ENCODE peak calls at places on chromosomes 3 and 15, in ten cellular contexts. B is HL-60, V is GM23338, P is SK-N-SH, Q is HCT116, Y is breast epithelium, W is sigmoid colon, X is prostate gland, F is stomach, K is esophagus muscularis mucosa. U is an unnamed sample.

GRCh38 chr15:51095681-51096331 is 1.1 kb upstream of the TNFAIP8L3 start:
- DNase-seq in X (no peak), B (no peak), F (no peak), V (no peak), P (no peak), Q (no peak), Y (no peak), W (no peak), K (no peak), U (no peak)

GRCh38 chr3:146975476-146975875 is 370.3 kb upstream of the PLSCR5 start:
- DNase-seq in W (no peak), K (no peak), X (no peak), Q (no peak), V (no peak), Y (no peak), B (no peak), P (no peak), F (no peak), U (no peak)

GRCh38 chr15:58856090-58856489 is 77.4 kb downstream of the SLTM start:
- DNase-seq in F (no peak), W (no peak), P (no peak), X (no peak), V (no peak), Y (no peak), K (no peak), Q (no peak), B (no peak), U (no peak)

GRCh38 chr3:105422645-105423044 is 55.9 kb downstream of the ALCAM start:
- DNase-seq in F (no peak), P (no peak), V (no peak), Y (no peak), X (no peak), K (no peak), Q (no peak), B (no peak), W (no peak), U (no peak)

GRCh38 chr3:64318001-64318400 is 92.7 kb upstream of the PRICKLE2 start:
- DNase-seq in Y (no peak), X (no peak), P (no peak), V (no peak), F (no peak), K (peak; percentile 68), B (no peak), W (no peak), Q (no peak), U (no peak)

GRCh38 chr3:125148836-125149235 is 63.7 kb downstream of the SLC12A8 start:
- DNase-seq in W (peak; percentile 68), Q (no peak), K (no peak), B (no peak), F (no peak), Y (no peak), V (no peak), X (no peak), P (no peak), U (peak; percentile 41)

GRCh38 chr3:53261712-53262111 is 5.9 kb upstream of the TKT start:
- DNase-seq in V (no peak), Q (no peak), P (no peak), Y (no peak), W (no peak), K (no peak), B (no peak), X (no peak), F (no peak), U (no peak)

GRCh38 chr15:97567411-97567810 is 393.1 kb upstream of the ARRDC4 start:
- DNase-seq in Q (no peak), P (no peak), Y (no peak), V (no peak), X (no peak), W (no peak), F (no peak), B (no peak), K (no peak), U (no peak)

GRCh38 chr3:39378092-39378491 is 5.1 kb upstream of the SLC25A38 start:
- DNase-seq in F (peak; percentile 74), Q (peak; percentile 45), K (no peak), B (no peak), P (peak; percentile 55), X (peak; percentile 50), Y (no peak), V (peak; percentile 92), W (no peak), U (peak; percentile 78)

GRCh38 chr15:72382146-72382545 is 6.3 kb upstream of the HEXA start:
- DNase-seq in Q (no peak), X (no peak), P (no peak), B (no peak), F (no peak), Y (no peak), K (no peak), V (peak; percentile 34), W (no peak), U (no peak)

GRCh38 chr15:55846108-55846707 is 103.3 kb upstream of the PRTG start:
- DNase-seq in Y (no peak), B (peak; percentile 26), V (peak; percentile 89), P (peak; percentile 65), X (peak; percentile 66), F (no peak), W (no peak), Q (peak; percentile 57), K (no peak), U (peak; percentile 23)

GRCh38 chr3:128456776-128457715 is 9.6 kb downstream of the DNAJB8 start:
- DNase-seq in Y (no peak), W (no peak), F (no peak), B (no peak), X (no peak), Q (no peak), P (peak; percentile 96), V (peak; percentile 62), K (no peak), U (no peak)

GRCh38 chr3:67522081-67522480 is 132.3 kb downstream of the SUCLG2 start:
- DNase-seq in W (no peak), Y (no peak), P (no peak), X (no peak), F (no peak), Q (no peak), V (no peak), K (no peak), B (no peak), U (no peak)

GRCh38 chr3:150408232-150409124 is at the start of gene TSC22D2:
- DNase-seq in P (peak; percentile 92), Y (peak; percentile 97), Q (peak; percentile 79), K (peak; percentile 98), X (peak; percentile 80), W (peak; percentile 95), F (peak; percentile 97), V (peak; percentile 75), B (peak; percentile 63), U (peak; percentile 92)
- TF ChIP-seq CTCF in P (peak; percentile 34), Y (no peak), Q (no peak), K (peak; percentile 1), X (no peak), W (no peak), F (no peak), V (peak; percentile 14), B (no peak), U (peak; percentile 40)

DNA sequence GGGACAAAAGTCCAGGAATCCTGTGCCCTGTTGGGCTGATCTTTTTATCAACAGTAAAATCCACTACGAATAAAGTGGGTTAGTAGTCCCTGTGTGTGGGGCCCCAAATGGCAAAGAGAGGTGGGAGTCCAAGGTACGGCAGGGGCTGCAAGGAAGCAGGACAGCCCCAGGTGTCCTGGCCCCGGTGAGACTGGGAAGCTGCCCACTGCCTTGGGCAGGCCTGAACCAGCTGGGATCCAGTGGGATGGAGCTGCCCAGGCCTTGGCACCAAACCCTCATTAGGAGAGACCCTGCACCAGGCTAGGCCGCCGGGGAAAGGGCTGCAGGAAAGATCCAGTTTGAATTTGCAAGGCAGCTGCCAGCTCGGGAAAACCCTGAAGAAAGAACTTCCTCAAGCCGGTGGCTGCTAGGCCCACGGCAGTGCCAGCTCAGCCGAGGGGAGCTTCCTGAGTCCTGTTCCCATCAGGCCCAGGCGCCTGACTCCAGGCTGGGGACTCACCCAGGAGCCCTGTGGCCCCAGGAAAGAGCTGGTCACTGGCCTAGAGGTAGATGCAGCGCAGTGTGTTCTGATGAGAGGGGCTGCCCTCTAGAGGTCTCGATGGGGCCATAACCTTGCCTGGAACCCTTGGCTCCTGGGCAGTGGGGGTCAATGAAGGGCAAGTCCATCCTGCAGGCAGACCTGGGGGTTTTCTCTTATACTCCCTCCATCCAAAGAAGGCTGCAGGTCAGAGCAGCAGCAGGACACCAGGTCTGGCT is 14.4 kb upstream of the GNAI2 start:
- DNase-seq in X (no peak), W (no peak), P (no peak), B (no peak), Q (no peak), V (peak; percentile 93), K (no peak), Y (no peak), F (no peak), U (no peak)
- TF ChIP-seq POLR2AphosphoS5 in X (no peak), W (no peak), P (no peak), B (no peak), Q (no peak), V (no peak), K (no peak), Y (no peak), F (no peak), U (no peak)

DNA sequence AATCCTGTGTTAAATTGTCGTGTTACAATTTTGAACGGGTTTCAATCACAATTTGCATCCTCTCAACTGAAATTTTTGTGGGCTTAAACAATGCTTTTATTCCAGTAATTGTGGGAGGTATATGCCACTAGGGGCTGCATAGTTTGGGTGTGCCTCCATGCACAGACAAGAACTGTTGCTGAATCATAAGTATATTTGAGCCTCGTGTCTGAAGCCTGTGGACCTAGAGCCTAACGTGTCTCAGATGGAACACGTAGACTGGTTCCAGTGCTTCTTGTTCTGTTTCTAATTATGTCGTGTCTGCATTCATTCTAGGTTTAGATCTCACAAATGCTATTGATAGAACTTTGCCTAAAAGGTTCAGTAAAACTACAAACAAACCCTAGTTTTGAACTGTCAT is 363.4 kb downstream of the RBMS3 start:
- DNase-seq in B (no peak), X (no peak), Q (no peak), Y (no peak), P (peak; percentile 22), K (no peak), W (no peak), F (no peak), V (no peak), U (no peak)
- TF ChIP-seq CTCF in B (no peak), X (no peak), Q (no peak), Y (no peak), P (peak; percentile 57), K (no peak), W (no peak), F (no peak), V (no peak), U (no peak)

GRCh38 chr15:25481208-25481862 is 42.5 kb upstream of the UBE3A start:
- DNase-seq in Q (no peak), F (no peak), X (peak; percentile 14), Y (no peak), P (peak; percentile 36), K (no peak), W (no peak), B (no peak), V (peak; percentile 74), U (peak; percentile 8)
- TF ChIP-seq POLR2AphosphoS5 in Q (no peak), F (no peak), X (no peak), Y (no peak), P (no peak), K (no peak), W (no peak), B (no peak), V (no peak), U (no peak)

DNA sequence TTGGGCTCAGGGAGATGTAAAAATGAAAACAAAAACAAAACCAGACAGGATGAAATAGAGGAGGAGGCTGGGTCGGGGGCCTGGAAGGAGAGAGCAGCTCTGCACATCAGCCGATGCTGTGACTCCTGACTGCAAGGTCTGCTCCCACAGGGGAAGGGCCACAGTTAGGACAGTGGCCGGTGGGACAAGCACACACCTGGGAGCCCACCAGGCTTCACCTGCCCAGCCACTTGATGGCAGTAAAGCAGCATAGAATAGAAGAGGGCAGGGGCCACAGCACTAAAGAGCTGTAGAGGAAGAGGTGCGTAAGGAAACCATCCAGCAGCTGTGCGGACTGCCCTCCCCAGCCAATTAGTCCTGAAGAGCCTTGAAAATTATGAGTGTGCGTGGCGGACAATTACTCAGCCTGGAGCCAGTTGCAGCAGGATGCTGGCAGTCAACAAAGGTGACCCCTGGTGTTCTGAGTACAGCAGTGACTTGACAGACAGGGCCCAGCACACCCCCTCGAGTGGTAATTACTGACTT is 29.8 kb downstream of the ALS2CL start:
- DNase-seq in K (no peak), W (peak; percentile 49), B (no peak), Y (no peak), Q (no peak), X (no peak), P (peak; percentile 59), V (peak; percentile 56), F (peak; percentile 23), U (peak; percentile 6)
- TF ChIP-seq CTCF in K (no peak), W (no peak), B (no peak), Y (no peak), Q (peak; percentile 46), X (no peak), P (no peak), V (peak; percentile 53), F (no peak), U (peak; percentile 26)